ENCODE peak calls at places on chromosomes 6 and 20, in five cellular contexts. One of them, this sample, is unnamed.

GRCh38 chr6:107763959-107764358 is 60.2 kb downstream of the SCML4 start:
- DNase-seq in H1: no peak
- DNase-seq in neuronal stem cell: no peak
- DNase-seq in H9: no peak
- DNase-seq in trophoblast cell: no peak
- DNase-seq in this sample: peak; percentile 49

GRCh38 chr6:165974817-165975216 is 192.8 kb downstream of the TBXT start:
- DNase-seq in H1: no peak
- DNase-seq in trophoblast cell: no peak
- DNase-seq in H9: no peak
- DNase-seq in neuronal stem cell: no peak
- DNase-seq in this sample: no peak

GRCh38 chr6:98929498-98930060 is 18.2 kb downstream of the FBXL4 start:
- DNase-seq in neuronal stem cell: no peak
- DNase-seq in H1: no peak
- DNase-seq in trophoblast cell: no peak
- DNase-seq in H9: no peak
- DNase-seq in this sample: no peak

GRCh38 chr6:19869464-19869863 is 32.3 kb downstream of the ID4 start:
- DNase-seq in trophoblast cell: no peak
- DNase-seq in H9: no peak
- DNase-seq in H1: no peak
- DNase-seq in neuronal stem cell: no peak
- DNase-seq in this sample: no peak

GRCh38 chr6:132978685-132979084 is 164.3 kb downstream of the RPS12 start:
- DNase-seq in H9: no peak
- DNase-seq in H1: no peak
- DNase-seq in trophoblast cell: no peak
- DNase-seq in neuronal stem cell: no peak
- DNase-seq in this sample: no peak

GRCh38 chr6:138296381-138296780 is 78.1 kb upstream of the PBOV1 start:
- DNase-seq in trophoblast cell: peak; percentile 77
- DNase-seq in H1: no peak
- DNase-seq in H9: no peak
- DNase-seq in neuronal stem cell: no peak
- DNase-seq in this sample: no peak

GRCh38 chr20:33158637-33159385 is 9.1 kb upstream of the BPIFA2 start:
- DNase-seq in H9: peak; percentile 29
- DNase-seq in H1: no peak
- DNase-seq in trophoblast cell: no peak
- DNase-seq in neuronal stem cell: no peak
- DNase-seq in this sample: no peak

GRCh38 chr20:36085686-36086267 is 68.8 kb upstream of the EPB41L1 start:
- DNase-seq in neuronal stem cell: no peak
- DNase-seq in trophoblast cell: peak; percentile 62
- DNase-seq in H9: peak; percentile 43
- DNase-seq in H1: no peak
- DNase-seq in this sample: peak; percentile 69

GRCh38 chr6:13508711-13509705 is 21.6 kb upstream of the GFOD1 start:
- DNase-seq in H9: no peak
- DNase-seq in H1: peak; percentile 40
- DNase-seq in trophoblast cell: no peak
- DNase-seq in neuronal stem cell: no peak
- DNase-seq in this sample: no peak

GRCh38 chr6:108167449-108167903 is 1.7 kb downstream of the NR2E1 start:
- DNase-seq in neuronal stem cell: peak; percentile 48
- DNase-seq in H9: peak; percentile 74
- DNase-seq in trophoblast cell: no peak
- DNase-seq in H1: peak; percentile 76
- DNase-seq in this sample: no peak

GRCh38 chr6:16486661-16487060 is 248.3 kb downstream of the GMPR start:
- DNase-seq in H9: no peak
- DNase-seq in H1: no peak
- DNase-seq in trophoblast cell: no peak
- DNase-seq in neuronal stem cell: no peak
- DNase-seq in this sample: no peak

GRCh38 chr20:64006490-64006889 is 25.6 kb downstream of the PRPF6 start:
- DNase-seq in H9: no peak
- DNase-seq in trophoblast cell: no peak
- DNase-seq in neuronal stem cell: no peak
- DNase-seq in H1: no peak
- DNase-seq in this sample: no peak

GRCh38 chr20:32470025-32470861 is 112.1 kb downstream of the ASXL1 start:
- DNase-seq in trophoblast cell: no peak
- DNase-seq in H9: peak; percentile 85
- DNase-seq in H1: peak; percentile 84
- DNase-seq in neuronal stem cell: no peak
- DNase-seq in this sample: peak; percentile 96

GRCh38 chr6:151176941-151177760 is 62.6 kb upstream of the AKAP12 start:
- DNase-seq in H9: no peak
- DNase-seq in neuronal stem cell: no peak
- DNase-seq in trophoblast cell: no peak
- DNase-seq in H1: no peak
- DNase-seq in this sample: no peak
- H2BK12ac ChIP-seq in H9: no peak overlapping the region
- H2BK12ac ChIP-seq in neuronal stem cell: no peak overlapping the region
- H2BK12ac ChIP-seq in trophoblast cell: no peak overlapping the region
- H2BK12ac ChIP-seq in H1: no peak overlapping the region
- H2BK12ac ChIP-seq in this sample: no peak overlapping the region

GRCh38 chr20:24863356-24863755 is 85.7 kb upstream of the CST7 start:
- DNase-seq in trophoblast cell: no peak
- DNase-seq in neuronal stem cell: no peak
- DNase-seq in H9: no peak
- DNase-seq in H1: no peak
- DNase-seq in this sample: no peak
- H3K4ac ChIP-seq in trophoblast cell: no peak overlapping the region
- H3K4ac ChIP-seq in neuronal stem cell: no peak overlapping the region
- H3K4ac ChIP-seq in H9: no peak overlapping the region
- H3K4ac ChIP-seq in H1: no peak overlapping the region
- H3K4ac ChIP-seq in this sample: no peak overlapping the region

GRCh38 chr20:5630071-5630470 is 120.1 kb upstream of the SHLD1 start:
- DNase-seq in trophoblast cell: no peak
- DNase-seq in H1: no peak
- DNase-seq in H9: no peak
- DNase-seq in neuronal stem cell: no peak
- DNase-seq in this sample: no peak
- H3K9ac ChIP-seq in trophoblast cell: no peak overlapping the region
- H3K9ac ChIP-seq in H1: no peak overlapping the region
- H3K9ac ChIP-seq in H9: no peak overlapping the region
- H3K9ac ChIP-seq in neuronal stem cell: no peak overlapping the region
- H3K9ac ChIP-seq in this sample: no peak overlapping the region

GRCh38 chr6:157209865-157210530 is 113.3 kb downstream of the TMEM242 start:
- DNase-seq in trophoblast cell: no peak
- DNase-seq in H1: no peak
- DNase-seq in neuronal stem cell: no peak
- DNase-seq in H9: no peak
- DNase-seq in this sample: no peak
- H2BK12ac ChIP-seq in trophoblast cell: no peak overlapping the region
- H2BK12ac ChIP-seq in H1: no peak overlapping the region
- H2BK12ac ChIP-seq in neuronal stem cell: no peak overlapping the region
- H2BK12ac ChIP-seq in H9: no peak overlapping the region
- H2BK12ac ChIP-seq in this sample: no peak overlapping the region

DNA sequence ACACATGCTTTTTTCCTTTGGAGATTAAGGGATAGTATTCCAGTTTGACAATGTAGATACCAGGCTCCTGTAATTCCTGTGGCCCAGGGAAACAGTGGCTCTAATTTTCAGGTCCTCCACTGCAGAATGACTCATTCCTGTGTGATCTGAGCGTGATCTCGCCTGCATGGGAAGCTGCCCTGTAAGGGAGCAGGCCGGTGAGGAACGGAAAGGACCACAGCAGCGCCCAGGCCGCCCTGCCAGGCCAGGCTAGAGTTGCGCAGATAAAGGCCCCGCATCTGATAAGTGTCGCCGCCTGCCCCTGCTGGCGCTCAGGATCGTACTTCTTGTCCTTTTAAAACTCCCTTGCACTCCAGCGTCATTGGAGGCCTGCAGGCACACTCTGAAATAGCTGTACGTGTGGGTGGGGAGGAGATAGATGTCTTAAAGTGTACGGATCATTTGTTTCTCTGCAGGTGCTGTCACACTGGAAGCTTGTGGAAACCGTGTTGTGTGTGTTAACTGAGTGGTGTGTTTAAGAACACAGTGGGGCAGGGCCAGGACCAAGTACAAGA is 60.7 kb downstream of the SYNJ2 start:
- DNase-seq in trophoblast cell: peak; percentile 98
- DNase-seq in H9: peak; percentile 26
- DNase-seq in H1: no peak
- DNase-seq in neuronal stem cell: no peak
- DNase-seq in this sample: peak; percentile 94
- H3K4ac ChIP-seq in trophoblast cell: no peak overlapping the region
- H3K4ac ChIP-seq in H9: no peak overlapping the region
- H3K4ac ChIP-seq in H1: no peak overlapping the region
- H3K4ac ChIP-seq in neuronal stem cell: no peak overlapping the region
- H3K4ac ChIP-seq in this sample: peak overlapping the region; percentile 85

GRCh38 chr20:45470939-45471338 is 1.4 kb downstream of the WFDC2 start:
- DNase-seq in neuronal stem cell: no peak
- DNase-seq in H9: no peak
- DNase-seq in H1: no peak
- DNase-seq in trophoblast cell: no peak
- DNase-seq in this sample: no peak
- H3K9ac ChIP-seq in neuronal stem cell: peak overlapping the region; percentile 50
- H3K9ac ChIP-seq in H9: peak overlapping the region; percentile 32
- H3K9ac ChIP-seq in H1: peak overlapping the region; percentile 60
- H3K9ac ChIP-seq in trophoblast cell: no peak overlapping the region
- H3K9ac ChIP-seq in this sample: peak overlapping the region; percentile 64